ENCODE peak calls at places on chromosomes 1 and 21, in eight cellular contexts. One of them, this sample, is unnamed.

GRCh38 chr1:31579374-31579773 is 3.1 kb downstream of the TINAGL1 start:
- DNase-seq in lung: peak; percentile 27
- DNase-seq in ovary: peak; percentile 56
- DNase-seq in SJSA1: peak; percentile 39
- DNase-seq in GM12878: no peak
- DNase-seq in small intestine: no peak
- DNase-seq in effector memory CD4-positive, alpha-beta T cell: no peak
- DNase-seq in upper lobe of right lung: peak; percentile 45
- DNase-seq in this sample: no peak

GRCh38 chr1:57471995-57472394 is 48.1 kb upstream of the DAB1 start:
- DNase-seq in lung: no peak
- DNase-seq in small intestine: no peak
- DNase-seq in upper lobe of right lung: no peak
- DNase-seq in GM12878: no peak
- DNase-seq in SJSA1: no peak
- DNase-seq in ovary: no peak
- DNase-seq in effector memory CD4-positive, alpha-beta T cell: no peak
- DNase-seq in this sample: no peak

GRCh38 chr1:191608367-191608766 is 549.9 kb upstream of the RGS18 start:
- DNase-seq in upper lobe of right lung: no peak
- DNase-seq in lung: no peak
- DNase-seq in ovary: no peak
- DNase-seq in effector memory CD4-positive, alpha-beta T cell: no peak
- DNase-seq in small intestine: no peak
- DNase-seq in SJSA1: no peak
- DNase-seq in GM12878: no peak
- DNase-seq in this sample: no peak

GRCh38 chr1:149997585-149998262 is 12.8 kb downstream of the OTUD7B start:
- DNase-seq in GM12878: peak; percentile 97
- DNase-seq in small intestine: no peak
- DNase-seq in ovary: no peak
- DNase-seq in SJSA1: no peak
- DNase-seq in upper lobe of right lung: no peak
- DNase-seq in lung: no peak
- DNase-seq in effector memory CD4-positive, alpha-beta T cell: no peak
- DNase-seq in this sample: no peak

GRCh38 chr1:37951783-37952624 is 5.2 kb upstream of the INPP5B start:
- DNase-seq in SJSA1: no peak
- DNase-seq in effector memory CD4-positive, alpha-beta T cell: no peak
- DNase-seq in small intestine: no peak
- DNase-seq in GM12878: no peak
- DNase-seq in upper lobe of right lung: peak; percentile 32
- DNase-seq in lung: no peak
- DNase-seq in ovary: peak; percentile 10
- DNase-seq in this sample: peak; percentile 34

GRCh38 chr21:38798481-38798882 is 7.2 kb upstream of the ETS2 start:
- DNase-seq in effector memory CD4-positive, alpha-beta T cell: no peak
- DNase-seq in ovary: no peak
- DNase-seq in GM12878: no peak
- DNase-seq in SJSA1: peak; percentile 82
- DNase-seq in upper lobe of right lung: no peak
- DNase-seq in small intestine: peak; percentile 95
- DNase-seq in lung: no peak
- DNase-seq in this sample: no peak

GRCh38 chr1:59692591-59692990 is 122.2 kb upstream of the HOOK1 start:
- DNase-seq in small intestine: peak; percentile 37
- DNase-seq in upper lobe of right lung: no peak
- DNase-seq in effector memory CD4-positive, alpha-beta T cell: no peak
- DNase-seq in GM12878: no peak
- DNase-seq in ovary: no peak
- DNase-seq in SJSA1: peak; percentile 75
- DNase-seq in lung: no peak
- DNase-seq in this sample: no peak

GRCh38 chr1:193806079-193807048 is 620.0 kb upstream of the B3GALT2 start:
- DNase-seq in ovary: no peak
- DNase-seq in upper lobe of right lung: no peak
- DNase-seq in GM12878: no peak
- DNase-seq in SJSA1: no peak
- DNase-seq in lung: no peak
- DNase-seq in small intestine: no peak
- DNase-seq in effector memory CD4-positive, alpha-beta T cell: no peak
- DNase-seq in this sample: no peak

GRCh38 chr1:107572674-107573205 is 392.2 kb downstream of the VAV3 start:
- DNase-seq in effector memory CD4-positive, alpha-beta T cell: no peak
- DNase-seq in upper lobe of right lung: no peak
- DNase-seq in lung: no peak
- DNase-seq in ovary: no peak
- DNase-seq in small intestine: no peak
- DNase-seq in GM12878: no peak
- DNase-seq in SJSA1: no peak
- DNase-seq in this sample: no peak

GRCh38 chr1:5200006-5200405 is 545.6 kb downstream of the AJAP1 start:
- DNase-seq in ovary: no peak
- DNase-seq in small intestine: no peak
- DNase-seq in GM12878: no peak
- DNase-seq in lung: no peak
- DNase-seq in SJSA1: no peak
- DNase-seq in effector memory CD4-positive, alpha-beta T cell: no peak
- DNase-seq in upper lobe of right lung: no peak
- DNase-seq in this sample: no peak

GRCh38 chr1:225735252-225736149 is 42.1 kb upstream of the SRP9 start:
- DNase-seq in SJSA1: peak; percentile 91
- DNase-seq in effector memory CD4-positive, alpha-beta T cell: no peak
- DNase-seq in small intestine: peak; percentile 28
- DNase-seq in lung: peak; percentile 67
- DNase-seq in GM12878: no peak
- DNase-seq in ovary: peak; percentile 63
- DNase-seq in upper lobe of right lung: peak; percentile 70
- DNase-seq in this sample: peak; percentile 89

GRCh38 chr1:26411624-26412074 is 1.0 kb downstream of the LIN28A start:
- DNase-seq in GM12878: no peak
- DNase-seq in small intestine: no peak
- DNase-seq in upper lobe of right lung: no peak
- DNase-seq in ovary: no peak
- DNase-seq in SJSA1: no peak
- DNase-seq in lung: no peak
- DNase-seq in effector memory CD4-positive, alpha-beta T cell: no peak
- DNase-seq in this sample: no peak
- H3K4me3 ChIP-seq in GM12878: no peak overlapping the region
- H3K4me3 ChIP-seq in small intestine: no peak overlapping the region
- H3K4me3 ChIP-seq in upper lobe of right lung: no peak overlapping the region
- H3K4me3 ChIP-seq in ovary: no peak overlapping the region
- H3K4me3 ChIP-seq in SJSA1: no peak overlapping the region
- H3K4me3 ChIP-seq in lung: no peak overlapping the region
- H3K4me3 ChIP-seq in effector memory CD4-positive, alpha-beta T cell: no peak overlapping the region
- H3K4me3 ChIP-seq in this sample: no peak overlapping the region

GRCh38 chr1:170491291-170491690 is 40.7 kb upstream of the GORAB start:
- DNase-seq in ovary: no peak
- DNase-seq in lung: no peak
- DNase-seq in upper lobe of right lung: no peak
- DNase-seq in small intestine: no peak
- DNase-seq in effector memory CD4-positive, alpha-beta T cell: no peak
- DNase-seq in GM12878: no peak
- DNase-seq in SJSA1: no peak
- DNase-seq in this sample: no peak
- H3K9me3 ChIP-seq in ovary: no peaks in the 10 kb centered on the region
- H3K9me3 ChIP-seq in lung: peaks cover 2% of the 10 kb centered on the region
- H3K9me3 ChIP-seq in upper lobe of right lung: no peaks in the 10 kb centered on the region
- H3K9me3 ChIP-seq in small intestine: no peaks in the 10 kb centered on the region
- H3K9me3 ChIP-seq in effector memory CD4-positive, alpha-beta T cell: no peaks in the 10 kb centered on the region
- H3K9me3 ChIP-seq in GM12878: no peaks in the 10 kb centered on the region
- H3K9me3 ChIP-seq in SJSA1: peaks cover 2% of the 10 kb centered on the region
- H3K9me3 ChIP-seq in this sample: no peaks in the 10 kb centered on the region

GRCh38 chr1:167420510-167420909 is 97.8 kb downstream of the CD247 start:
- DNase-seq in upper lobe of right lung: no peak
- DNase-seq in effector memory CD4-positive, alpha-beta T cell: no peak
- DNase-seq in ovary: no peak
- DNase-seq in lung: no peak
- DNase-seq in GM12878: no peak
- DNase-seq in SJSA1: no peak
- DNase-seq in small intestine: no peak
- DNase-seq in this sample: no peak
- H3K4me3 ChIP-seq in upper lobe of right lung: no peak overlapping the region
- H3K4me3 ChIP-seq in effector memory CD4-positive, alpha-beta T cell: no peak overlapping the region
- H3K4me3 ChIP-seq in ovary: no peak overlapping the region
- H3K4me3 ChIP-seq in lung: no peak overlapping the region
- H3K4me3 ChIP-seq in GM12878: no peak overlapping the region
- H3K4me3 ChIP-seq in SJSA1: no peak overlapping the region
- H3K4me3 ChIP-seq in small intestine: no peak overlapping the region
- H3K4me3 ChIP-seq in this sample: no peak overlapping the region

GRCh38 chr21:14073615-14074014 is 137.1 kb downstream of the LIPI start:
- DNase-seq in SJSA1: peak; percentile 35
- DNase-seq in lung: no peak
- DNase-seq in effector memory CD4-positive, alpha-beta T cell: no peak
- DNase-seq in upper lobe of right lung: no peak
- DNase-seq in small intestine: no peak
- DNase-seq in GM12878: no peak
- DNase-seq in ovary: no peak
- DNase-seq in this sample: no peak
- H3K9me3 ChIP-seq in SJSA1: peaks cover 7% of the 10 kb centered on the region
- H3K9me3 ChIP-seq in lung: peaks cover 7% of the 10 kb centered on the region
- H3K9me3 ChIP-seq in effector memory CD4-positive, alpha-beta T cell: no peaks in the 10 kb centered on the region
- H3K9me3 ChIP-seq in upper lobe of right lung: no peaks in the 10 kb centered on the region
- H3K9me3 ChIP-seq in small intestine: peaks cover 4% of the 10 kb centered on the region
- H3K9me3 ChIP-seq in GM12878: peaks cover 7% of the 10 kb centered on the region
- H3K9me3 ChIP-seq in ovary: no peaks in the 10 kb centered on the region
- H3K9me3 ChIP-seq in this sample: no peaks in the 10 kb centered on the region

GRCh38 chr1:26529655-26530539 is at the start of gene RPS6KA1:
- DNase-seq in small intestine: peak; percentile 72
- DNase-seq in lung: peak; percentile 66
- DNase-seq in ovary: peak; percentile 75
- DNase-seq in GM12878: no peak
- DNase-seq in effector memory CD4-positive, alpha-beta T cell: peak; percentile 35
- DNase-seq in upper lobe of right lung: peak; percentile 89
- DNase-seq in SJSA1: no peak
- DNase-seq in this sample: peak; percentile 62

GRCh38 chr1:26529405-26529654 is 231 bp upstream of the RPS6KA1 start:
- DNase-seq in small intestine: peak; percentile 20
- DNase-seq in upper lobe of right lung: no peak
- DNase-seq in GM12878: no peak
- DNase-seq in lung: no peak
- DNase-seq in ovary: no peak
- DNase-seq in effector memory CD4-positive, alpha-beta T cell: no peak
- DNase-seq in SJSA1: no peak
- DNase-seq in this sample: no peak

GRCh38 chr1:26531651-26532131 is 2.1 kb downstream of the RPS6KA1 start:
- DNase-seq in small intestine: peak; percentile 66
- DNase-seq in lung: peak; percentile 64
- DNase-seq in upper lobe of right lung: peak; percentile 87
- DNase-seq in ovary: no peak
- DNase-seq in effector memory CD4-positive, alpha-beta T cell: no peak
- DNase-seq in GM12878: no peak
- DNase-seq in SJSA1: no peak
- DNase-seq in this sample: no peak

GRCh38 chr1:26530540-26530897 is 958 bp downstream of the RPS6KA1 start:
- DNase-seq in SJSA1: no peak
- DNase-seq in small intestine: peak; percentile 75
- DNase-seq in ovary: peak; percentile 32
- DNase-seq in lung: no peak
- DNase-seq in upper lobe of right lung: no peak
- DNase-seq in GM12878: no peak
- DNase-seq in effector memory CD4-positive, alpha-beta T cell: no peak
- DNase-seq in this sample: no peak

DNA sequence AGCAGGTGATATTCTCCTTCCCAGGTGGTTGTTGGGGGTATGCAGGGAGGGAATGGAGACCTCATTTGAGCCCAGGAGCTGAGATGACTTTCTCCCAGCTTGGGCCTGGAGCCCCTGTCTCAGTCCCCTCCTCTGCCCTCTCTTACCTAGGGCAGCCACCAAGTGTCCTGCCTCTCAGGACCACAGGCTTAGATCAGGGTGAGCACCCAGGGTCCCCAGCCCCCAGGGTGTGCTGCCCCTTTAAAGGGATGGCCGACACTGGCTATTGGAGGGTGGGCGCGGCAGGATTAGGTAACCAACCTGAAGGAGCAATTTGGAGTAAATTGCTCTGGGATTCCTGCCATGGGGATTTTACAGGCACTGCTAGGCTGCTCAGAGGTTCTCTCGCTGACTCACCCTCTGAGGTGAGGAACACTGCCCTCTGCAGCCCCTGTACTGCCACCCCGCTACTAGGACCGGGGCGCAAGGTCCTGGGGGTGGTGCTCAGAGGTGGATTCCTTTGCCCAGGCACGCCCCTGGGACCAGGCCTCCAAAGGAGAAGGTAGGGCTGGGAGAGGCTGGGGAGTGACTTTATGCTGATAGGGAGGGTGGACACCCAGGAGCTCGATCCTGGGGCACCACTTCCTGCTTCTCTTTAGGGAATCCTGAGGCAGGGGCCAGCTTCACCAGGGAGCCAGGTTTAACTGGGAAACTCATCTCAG is 1.5 kb downstream of the RPS6KA1 start:
- DNase-seq in ovary: no peak
- DNase-seq in small intestine: peak; percentile 99
- DNase-seq in upper lobe of right lung: peak; percentile 92
- DNase-seq in effector memory CD4-positive, alpha-beta T cell: no peak
- DNase-seq in SJSA1: peak; percentile 71
- DNase-seq in lung: peak; percentile 89
- DNase-seq in GM12878: no peak
- DNase-seq in this sample: no peak
- H3K4me3 ChIP-seq in ovary: no peak overlapping the region
- H3K4me3 ChIP-seq in small intestine: no peak overlapping the region
- H3K4me3 ChIP-seq in upper lobe of right lung: peak overlapping the region; percentile 70
- H3K4me3 ChIP-seq in effector memory CD4-positive, alpha-beta T cell: no peak overlapping the region
- H3K4me3 ChIP-seq in SJSA1: peak overlapping the region; percentile 99
- H3K4me3 ChIP-seq in lung: no peak overlapping the region
- H3K4me3 ChIP-seq in GM12878: peak overlapping the region; percentile 83
- H3K4me3 ChIP-seq in this sample: no peak overlapping the region

DNA sequence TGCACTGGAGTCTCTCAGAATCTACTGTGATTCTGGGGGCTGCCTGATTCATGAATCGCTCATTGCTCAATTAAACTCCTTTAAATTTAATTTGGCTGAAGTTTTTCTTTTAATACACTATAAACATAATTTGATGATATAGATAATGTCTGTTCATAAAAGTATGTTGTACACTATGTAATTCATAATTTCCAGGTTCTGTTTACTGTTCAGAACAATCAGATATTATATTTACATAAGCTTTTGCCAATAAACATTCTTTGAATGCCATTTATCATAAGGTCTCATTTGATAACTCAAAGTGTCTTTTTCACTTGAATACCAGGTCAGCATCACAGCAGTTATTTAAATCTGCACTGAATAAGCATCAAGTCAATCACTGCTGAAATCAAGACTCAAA is 39.6 kb downstream of the PIGK start:
- DNase-seq in lung: no peak
- DNase-seq in SJSA1: no peak
- DNase-seq in small intestine: no peak
- DNase-seq in ovary: no peak
- DNase-seq in upper lobe of right lung: no peak
- DNase-seq in effector memory CD4-positive, alpha-beta T cell: no peak
- DNase-seq in GM12878: no peak
- DNase-seq in this sample: no peak
- H3K9me3 ChIP-seq in lung: peaks cover 3% of the 10 kb centered on the region
- H3K9me3 ChIP-seq in SJSA1: peaks cover 5% of the 10 kb centered on the region
- H3K9me3 ChIP-seq in small intestine: no peaks in the 10 kb centered on the region
- H3K9me3 ChIP-seq in ovary: no peaks in the 10 kb centered on the region
- H3K9me3 ChIP-seq in upper lobe of right lung: peaks cover 8% of the 10 kb centered on the region
- H3K9me3 ChIP-seq in effector memory CD4-positive, alpha-beta T cell: no peaks in the 10 kb centered on the region
- H3K9me3 ChIP-seq in GM12878: no peaks in the 10 kb centered on the region
- H3K9me3 ChIP-seq in this sample: no peaks in the 10 kb centered on the region

This sample was measured in aorta.